ENCODE peak calls at places on chromosomes 1 and 21, in four cellular contexts. I is K562, L is HepG2, P is GM12878. E is an unnamed sample.

GRCh38 chr21:44354775-44355771 is 1.7 kb downstream of the TRPM2 start:
- DNase-seq in I (no peak), L (peak), P (peak), E (no peak)

GRCh38 chr1:28199328-28200233 is 23.1 kb upstream of the PTAFR start:
- DNase-seq in I (peak), L (no peak), P (peak), E (no peak)

GRCh38 chr1:118340928-118341905 is 156.2 kb upstream of the SPAG17 start:
- DNase-seq in I (no peak), L (no peak), P (no peak), E (no peak)

GRCh38 chr21:25682382-25682781 is 43.3 kb downstream of the JAM2 start:
- DNase-seq in I (no peak), L (no peak), P (no peak), E (no peak)

GRCh38 chr1:207067695-207068094 is 14.6 kb downstream of the PFKFB2 start:
- DNase-seq in I (no peak), L (no peak), P (no peak), E (no peak)

GRCh38 chr1:46301406-46302090 is 1.9 kb downstream of the LRRC41 start:
- DNase-seq in I (peak), L (peak), P (no peak), E (no peak)

GRCh38 chr1:153023109-153023508 is 7.9 kb upstream of the SPRR1B start:
- DNase-seq in I (no peak), L (no peak), P (no peak), E (no peak)

GRCh38 chr1:197140123-197140522 is 6.3 kb downstream of the ASPM start:
- DNase-seq in I (no peak), L (no peak), P (no peak), E (no peak)

GRCh38 chr1:175072131-175072941 is 4.7 kb downstream of the TNN start:
- DNase-seq in I (no peak), L (no peak), P (no peak), E (peak)

GRCh38 chr1:53070621-53071020 is 8.6 kb downstream of the PODN start:
- DNase-seq in I (no peak), L (no peak), P (no peak), E (no peak)

GRCh38 chr1:110185181-110185580 is 24.9 kb upstream of the KCNC4 start:
- DNase-seq in I (no peak), L (no peak), P (no peak), E (no peak)

GRCh38 chr21:15355066-15355465 is 290.3 kb upstream of the NRIP1 start:
- DNase-seq in I (no peak), L (no peak), P (no peak), E (no peak)

GRCh38 chr1:180789460-180789859 is 123.2 kb upstream of the KIAA1614 start:
- DNase-seq in I (no peak), L (no peak), P (no peak), E (no peak)

GRCh38 chr1:109759513-109760334 is 4.0 kb downstream of the EPS8L3 start:
- DNase-seq in I (no peak), L (no peak), P (no peak), E (no peak)

GRCh38 chr1:17653728-17654351 is 101.3 kb upstream of the ACTL8 start:
- DNase-seq in I (peak), L (no peak), P (no peak), E (peak)

GRCh38 chr1:75836528-75836927 is 39.8 kb downstream of the MSH4 start:
- DNase-seq in I (no peak), L (no peak), P (no peak), E (no peak)

GRCh38 chr1:34028381-34029055 is 136.5 kb downstream of the CSMD2 start:
- DNase-seq in I (no peak), L (no peak), P (no peak), E (no peak)
- TF ChIP-seq TARDBP in I (no peak), L (no peak), P (no peak), E (no peak)

DNA sequence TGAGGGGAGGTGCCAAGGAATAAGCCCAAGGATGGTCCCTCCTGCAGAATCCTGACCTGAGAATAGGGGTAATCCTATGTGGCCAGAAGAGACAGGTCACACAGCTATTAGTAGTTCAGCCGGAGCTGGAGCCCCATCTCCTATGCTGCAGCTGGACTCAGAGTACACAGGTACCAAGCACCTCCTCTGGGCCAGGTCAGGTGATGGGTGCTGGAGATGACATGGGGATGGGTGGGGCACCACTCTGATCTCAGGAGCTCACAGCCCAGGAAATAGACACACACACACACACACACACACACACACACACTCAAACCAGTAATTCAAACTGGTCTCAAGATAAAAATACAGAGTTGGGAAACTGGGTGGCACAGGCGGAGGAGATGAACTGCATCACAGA is 54.2 kb upstream of the SSBP3 start:
- DNase-seq in I (no peak), L (no peak), P (no peak), E (no peak)
- TF ChIP-seq SP1 in I (no peak), L (no peak), P (no peak), E (no peak)

DNA sequence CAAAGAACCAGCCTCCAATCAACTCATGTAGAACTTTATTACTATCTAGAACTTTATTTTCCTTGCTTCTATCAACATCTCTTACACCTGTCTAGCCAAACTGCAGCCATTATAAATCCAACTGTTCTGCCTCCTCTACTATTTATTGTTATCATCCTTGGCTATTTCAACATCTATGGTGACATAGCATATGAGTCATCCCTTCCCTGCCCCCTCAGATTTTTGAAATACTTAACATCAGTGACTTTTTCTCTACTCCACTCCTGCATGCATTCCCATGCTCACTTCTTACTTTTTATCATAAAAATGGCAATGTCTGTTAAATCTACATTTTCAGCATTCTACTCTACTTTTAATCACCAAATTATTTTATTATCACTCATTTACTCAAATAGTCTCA is 544.9 kb upstream of the NEGR1 start:
- DNase-seq in I (no peak), L (no peak), P (no peak), E (no peak)
- TF ChIP-seq TARDBP in I (no peak), L (no peak), P (no peak), E (no peak)

DNA sequence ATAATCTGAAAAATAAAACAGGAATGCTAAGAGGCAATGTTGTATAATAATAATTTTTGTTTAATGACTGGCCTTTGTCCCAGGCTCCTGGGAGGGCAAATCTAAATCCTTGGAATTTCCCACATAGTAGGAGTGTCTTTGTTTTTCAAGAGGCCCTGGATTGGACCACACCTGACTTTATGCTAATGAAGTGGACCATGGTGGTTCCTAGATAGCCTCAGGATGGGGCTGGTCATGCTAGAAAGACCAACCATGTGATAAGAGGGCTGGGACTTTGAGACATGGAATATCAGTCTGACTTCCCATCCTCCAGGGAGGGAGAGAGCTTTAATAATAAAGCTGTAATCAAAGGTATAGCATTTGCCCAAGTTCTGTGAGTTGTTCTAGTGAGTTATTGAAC is 138.2 kb upstream of the RAB4A start:
- DNase-seq in I (no peak), L (no peak), P (no peak), E (no peak)
- TF ChIP-seq SP1 in I (no peak), L (no peak), P (no peak), E (no peak)

GRCh38 chr1:33097137-33097611 is 16.2 kb downstream of the AZIN2 start:
- DNase-seq in I (peak), L (no peak), P (no peak), E (no peak)

GRCh38 chr1:33096358-33097005 is 15.5 kb downstream of the AZIN2 start:
- DNase-seq in I (no peak), L (no peak), P (no peak), E (no peak)

GRCh38 chr1:33098371-33098770 is 17.4 kb downstream of the AZIN2 start:
- DNase-seq in I (no peak), L (no peak), P (no peak), E (no peak)

GRCh38 chr1:33097762-33098161 is 16.8 kb downstream of the AZIN2 start:
- DNase-seq in I (no peak), L (no peak), P (no peak), E (no peak)

DNA sequence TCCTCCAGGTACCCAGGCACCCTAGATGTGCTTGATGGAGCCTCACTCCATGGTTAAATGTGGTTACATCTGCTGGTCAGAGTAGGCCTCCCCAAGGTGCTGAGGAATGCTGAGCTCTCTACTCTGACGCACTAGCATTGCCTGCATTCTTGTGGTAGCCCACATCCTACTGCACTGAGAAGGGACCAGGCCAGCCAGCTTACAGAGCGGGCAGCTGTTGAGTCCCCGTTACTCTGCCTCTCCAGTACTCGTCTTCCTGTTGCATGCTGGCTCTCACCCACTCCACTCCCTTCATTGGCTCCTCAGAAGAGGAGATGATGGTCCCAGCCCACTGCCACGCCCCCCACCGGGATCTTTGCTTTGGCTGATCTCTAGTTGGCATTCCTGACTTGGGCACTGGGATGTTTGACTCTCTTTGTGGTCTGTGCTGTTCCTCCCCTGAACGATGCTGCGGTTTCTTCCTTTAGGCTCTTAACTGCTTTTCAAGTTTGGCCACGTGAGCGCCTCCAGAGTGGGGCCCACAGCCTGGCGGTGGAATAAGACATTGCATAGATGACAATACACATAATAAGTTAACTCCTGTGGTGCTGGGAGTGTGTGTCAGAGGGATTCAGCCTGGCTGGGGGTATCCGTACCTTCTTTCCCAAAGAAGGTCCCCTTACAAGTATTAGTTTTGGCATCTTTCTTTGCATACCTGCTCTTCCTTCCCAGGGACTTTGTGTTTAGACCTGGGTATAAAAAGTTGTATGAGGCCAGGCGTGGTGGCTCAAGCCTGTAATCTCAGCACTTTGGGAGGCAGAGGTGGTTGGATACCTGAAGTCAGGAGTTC is 18.6 kb downstream of the AZIN2 start:
- DNase-seq in I (no peak), L (no peak), P (peak), E (no peak)
- TF ChIP-seq TARDBP in I (no peak), L (no peak), P (no peak), E (no peak)

DNA sequence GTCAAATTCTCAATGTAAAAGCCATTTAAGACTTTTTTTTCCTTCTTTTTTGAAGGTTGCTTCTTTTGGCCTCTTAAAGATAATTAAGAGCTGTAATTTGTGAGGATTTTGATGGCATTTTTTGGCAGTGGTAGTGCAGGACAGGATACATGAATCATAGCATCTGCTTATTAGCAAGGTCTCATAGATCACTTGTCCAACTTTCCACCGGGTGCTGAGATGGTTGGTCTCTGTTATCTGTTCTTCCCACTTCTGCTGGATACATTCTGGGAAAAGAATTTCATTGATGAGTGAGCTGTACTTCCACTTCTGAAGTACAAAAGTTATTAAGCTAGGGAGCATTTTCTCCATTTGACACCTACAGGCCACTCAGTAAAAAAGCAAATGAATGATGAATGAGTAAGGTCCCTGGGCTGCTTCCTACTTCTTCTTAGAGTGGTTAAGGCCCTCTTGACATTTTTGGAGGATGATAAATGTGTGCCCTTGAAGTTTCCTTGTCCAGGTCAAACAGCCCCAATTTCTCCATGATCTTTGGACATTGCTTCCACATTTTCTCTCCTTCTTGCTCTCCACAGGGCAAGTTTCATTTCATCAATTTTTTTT is 100.6 kb downstream of the ROR1 start:
- DNase-seq in I (no peak), L (no peak), P (no peak), E (no peak)
- TF ChIP-seq SP1 in I (no peak), L (no peak), P (no peak), E (no peak)

GRCh38 chr1:204867203-204867602 is 3.5 kb upstream of the NFASC start:
- DNase-seq in I (no peak), L (no peak), P (no peak), E (no peak)

GRCh38 chr1:204870165-204870912 is at the start of gene NFASC:
- DNase-seq in I (no peak), L (no peak), P (no peak), E (no peak)

GRCh38 chr1:204867666-204868339 is 2.9 kb upstream of the NFASC start:
- DNase-seq in I (no peak), L (no peak), P (no peak), E (no peak)

GRCh38 chr1:204869097-204869496 is 1.6 kb upstream of the NFASC start:
- DNase-seq in I (no peak), L (no peak), P (no peak), E (no peak)

DNA sequence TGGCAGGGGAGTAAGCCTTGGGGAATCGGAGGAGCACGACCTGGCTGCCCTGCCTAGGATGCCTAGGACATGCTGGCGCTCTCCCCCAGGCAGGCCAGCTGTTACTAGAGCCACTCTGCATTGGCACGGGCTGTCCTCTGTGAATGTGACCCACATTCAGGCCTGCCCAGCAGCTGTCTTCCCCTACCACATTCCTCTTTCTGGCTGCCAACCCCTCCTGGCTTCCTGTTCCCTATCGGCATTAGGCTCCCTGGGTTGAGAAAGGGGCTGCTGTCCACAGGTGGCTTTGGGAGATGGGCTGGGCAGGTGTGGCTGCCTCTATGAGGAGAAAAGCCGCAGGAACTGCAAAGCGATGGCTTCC is 2.3 kb upstream of the NFASC start:
- DNase-seq in I (no peak), L (no peak), P (no peak), E (no peak)
- TF ChIP-seq TARDBP in I (no peak), L (no peak), P (no peak), E (no peak)

GRCh38 chr1:79193211-79194079 is 186.9 kb upstream of the ADGRL4 start:
- DNase-seq in I (no peak), L (no peak), P (peak), E (no peak)
- TF ChIP-seq SP1 in I (no peak), L (no peak), P (no peak), E (no peak)